ENCODE peak calls at places on chromosomes 13 and 19, in ten cellular contexts. A is heart left ventricle, X is body of pancreas, F is lower leg skin, S is testis, Q is GM12891, L is Peyer's patch, G is H54, E is A549, J is IMR-90. H is an unnamed sample.

GRCh38 chr19:44767295-44768180 is 10.2 kb upstream of the CBLC start:
- DNase-seq in J (no peak), F (no peak), L (no peak), A (no peak), Q (no peak), E (no peak), G (no peak), X (no peak), S (no peak), H (no peak)

GRCh38 chr13:63463782-63464610 is 2048.3 kb upstream of the PCDH20 start:
- DNase-seq in J (no peak), E (no peak), Q (peak; percentile 10), L (no peak), A (no peak), X (no peak), G (no peak), S (no peak), F (no peak), H (no peak)

GRCh38 chr13:52670726-52671125 is 18.1 kb downstream of the SUGT1 start:
- DNase-seq in G (no peak), S (no peak), J (no peak), E (no peak), Q (no peak), A (no peak), F (no peak), L (no peak), X (no peak), H (no peak)

GRCh38 chr13:23273498-23273897 is 92.7 kb downstream of the SGCG start:
- DNase-seq in G (no peak), X (no peak), L (no peak), A (no peak), Q (no peak), E (no peak), J (no peak), F (no peak), S (no peak), H (no peak)

GRCh38 chr13:83980322-83980721 is 98.0 kb upstream of the SLITRK1 start:
- DNase-seq in X (no peak), L (no peak), S (no peak), G (no peak), Q (no peak), F (no peak), J (peak; percentile 0), A (no peak), E (no peak), H (no peak)

GRCh38 chr13:113952983-113953520 is 20.8 kb downstream of the C13orf46 start:
- DNase-seq in S (no peak), X (no peak), J (no peak), E (no peak), Q (no peak), F (no peak), A (no peak), G (no peak), L (no peak), H (no peak)

GRCh38 chr13:19622189-19622588 is 11.3 kb upstream of the MPHOSPH8 start:
- DNase-seq in X (no peak), A (no peak), G (no peak), L (no peak), Q (no peak), J (no peak), F (no peak), S (no peak), E (no peak), H (no peak)

GRCh38 chr19:16908759-16909158 is 20.0 kb downstream of the F2RL3 start:
- DNase-seq in G (no peak), F (no peak), J (no peak), E (no peak), L (no peak), S (no peak), Q (no peak), A (no peak), X (no peak), H (no peak)

GRCh38 chr19:53945998-53946397 is 16.7 kb upstream of the CACNG8 start:
- DNase-seq in S (no peak), X (no peak), J (no peak), E (no peak), L (no peak), G (no peak), F (no peak), Q (no peak), A (no peak), H (no peak)

GRCh38 chr19:53944933-53945332 is 17.8 kb upstream of the CACNG8 start:
- DNase-seq in X (no peak), L (no peak), J (no peak), F (no peak), S (no peak), E (no peak), Q (no peak), A (no peak), G (no peak), H (no peak)

GRCh38 chr19:53945441-53945840 is 17.3 kb upstream of the CACNG8 start:
- DNase-seq in F (no peak), Q (no peak), G (peak; percentile 68), L (no peak), J (peak; percentile 11), A (no peak), X (no peak), S (no peak), E (peak; percentile 86), H (no peak)

GRCh38 chr19:53944416-53944815 is 18.3 kb upstream of the CACNG8 start:
- DNase-seq in A (no peak), G (no peak), Q (no peak), F (no peak), J (no peak), L (no peak), S (no peak), E (no peak), X (no peak), H (no peak)

GRCh38 chr19:53942001-53942786 is 20.5 kb upstream of the CACNG8 start:
- DNase-seq in E (peak; percentile 71), S (peak; percentile 86), J (no peak), Q (no peak), L (no peak), G (peak; percentile 51), X (no peak), A (no peak), F (no peak), H (no peak)
- TF ChIP-seq POLR2A in E (no peak), S (no peak), J (no peak), Q (no peak), L (no peak), G (no peak), X (no peak), A (no peak), F (no peak), H (no peak)

GRCh38 chr19:48637449-48637947 is 319 bp upstream of the DBP start:
- DNase-seq in A (peak; percentile 100), S (peak; percentile 100), G (peak; percentile 81), J (peak; percentile 99), L (peak; percentile 99), X (peak; percentile 99), E (peak; percentile 100), Q (peak; percentile 94), F (peak; percentile 99), H (peak; percentile 100)

GRCh38 chr19:48636859-48637448 is at the start of gene DBP:
- DNase-seq in F (no peak), E (peak; percentile 79), X (peak; percentile 65), G (no peak), A (no peak), L (no peak), J (no peak), S (no peak), Q (no peak), H (peak; percentile 72)

GRCh38 chr19:48639483-48640375 is 2.5 kb upstream of the DBP start:
- DNase-seq in S (no peak), Q (no peak), F (no peak), L (peak; percentile 64), A (no peak), J (no peak), X (no peak), E (no peak), G (no peak), H (no peak)

GRCh38 chr19:48637948-48638830 is 1.0 kb upstream of the DBP start:
- DNase-seq in A (peak; percentile 90), S (peak; percentile 95), E (peak; percentile 98), G (no peak), Q (peak; percentile 69), L (peak; percentile 86), J (peak; percentile 96), F (peak; percentile 90), X (peak; percentile 91), H (peak; percentile 91)

DNA sequence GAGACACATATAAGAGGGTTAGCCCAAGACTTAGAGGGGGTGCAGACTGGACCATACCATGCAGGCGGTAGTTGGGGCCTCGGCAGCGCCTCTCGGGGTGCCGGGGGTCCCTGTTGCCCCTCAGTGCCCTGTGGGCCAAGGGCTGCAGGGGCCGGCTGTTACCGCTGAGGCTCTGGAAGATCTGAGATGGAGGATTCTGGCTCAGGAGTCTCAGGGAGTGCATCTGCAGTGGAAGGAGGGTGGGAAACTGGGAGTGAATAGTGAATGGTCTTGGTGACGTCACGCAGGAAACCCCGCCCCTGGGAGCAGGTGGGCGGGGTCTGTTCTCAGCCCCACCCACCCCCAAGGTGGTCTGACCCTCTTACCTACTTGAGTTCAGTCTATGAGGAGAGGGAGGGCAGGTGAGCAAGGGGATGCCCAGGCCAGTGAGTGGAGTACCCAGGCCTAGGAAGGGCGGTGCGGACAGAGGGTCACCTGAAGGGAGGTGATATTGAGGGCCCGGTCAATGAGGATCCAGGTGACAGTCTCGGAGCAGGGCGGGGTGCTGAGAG is 1.7 kb upstream of the DBP start:
- DNase-seq in G (no peak), X (peak; percentile 23), E (no peak), A (peak; percentile 29), J (no peak), L (no peak), S (no peak), Q (no peak), F (no peak), H (no peak)
- TF ChIP-seq POLR2A in G (no peak), X (no peak), E (no peak), A (no peak), J (no peak), L (no peak), S (no peak), Q (no peak), F (no peak), H (no peak)

GRCh38 chr13:46182491-46182877 is 507 bp upstream of the LCP1 start:
- DNase-seq in L (no peak), A (no peak), E (no peak), S (no peak), F (no peak), G (no peak), X (no peak), J (no peak), Q (no peak), H (no peak)

GRCh38 chr13:46180393-46180792 is 1.6 kb downstream of the LCP1 start:
- DNase-seq in S (no peak), E (no peak), A (no peak), Q (no peak), G (no peak), X (no peak), L (no peak), J (no peak), F (no peak), H (no peak)

GRCh38 chr13:46179576-46180368 is 2.2 kb downstream of the LCP1 start:
- DNase-seq in G (no peak), A (peak; percentile 55), L (peak; percentile 52), F (peak; percentile 55), J (no peak), E (no peak), Q (no peak), X (peak; percentile 30), S (peak; percentile 33), H (no peak)

GRCh38 chr13:46183018-46183940 is 1.3 kb upstream of the LCP1 start:
- DNase-seq in Q (no peak), X (no peak), L (no peak), E (no peak), S (no peak), G (no peak), A (no peak), J (no peak), F (no peak), H (no peak)

GRCh38 chr13:46181799-46182490 is at the start of gene LCP1:
- DNase-seq in Q (no peak), S (no peak), A (no peak), L (no peak), G (no peak), J (no peak), E (no peak), X (no peak), F (peak; percentile 47), H (no peak)
- TF ChIP-seq POLR2A in Q (peak; percentile 100), S (no peak), A (no peak), L (peak; percentile 70), G (no peak), J (no peak), E (no peak), X (no peak), F (no peak), H (no peak)

GRCh38 chr19:1848399-1849131 is at the start of gene REXO1:
- DNase-seq in A (peak; percentile 95), E (peak; percentile 93), L (peak; percentile 96), F (peak; percentile 95), S (peak; percentile 97), J (peak; percentile 87), X (peak; percentile 99), G (peak; percentile 93), Q (peak; percentile 93), H (peak; percentile 96)
- TF ChIP-seq POLR2A in A (no peak), E (peak; percentile 29), L (peak; percentile 58), F (no peak), S (no peak), J (peak; percentile 89), X (peak; percentile 17), G (peak; percentile 52), Q (peak; percentile 80), H (no peak)

H was measured in breast epithelium.